ENCODE peak calls at places on chromosomes 12 and 14, in ten cellular contexts. One of them, this sample, is unnamed.

GRCh38 chr12:62263956-62264355 is 3.8 kb downstream of the USP15 start:
- DNase-seq in CD4-positive, CD25-positive, alpha-beta regulatory T cell: peak; percentile 46
- DNase-seq in NCI-H510A treated with DMSO at 0.1 percent for 48 hours: no peak
- DNase-seq in body of pancreas: no peak
- DNase-seq in Caco-2: no peak
- DNase-seq in stomach: no peak
- DNase-seq in ecto neural progenitor cell: no peak
- DNase-seq in CD14-positive monocyte: no peak
- DNase-seq in lower lobe of right lung: no peak
- DNase-seq in lower leg skin: no peak
- DNase-seq in this sample: no peak

GRCh38 chr12:127025545-127025944 is 1241.4 kb upstream of the TMEM132C start:
- DNase-seq in CD4-positive, CD25-positive, alpha-beta regulatory T cell: no peak
- DNase-seq in NCI-H510A treated with DMSO at 0.1 percent for 48 hours: no peak
- DNase-seq in body of pancreas: no peak
- DNase-seq in Caco-2: no peak
- DNase-seq in stomach: no peak
- DNase-seq in ecto neural progenitor cell: no peak
- DNase-seq in CD14-positive monocyte: no peak
- DNase-seq in lower lobe of right lung: no peak
- DNase-seq in lower leg skin: no peak
- DNase-seq in this sample: no peak

GRCh38 chr12:9760699-9761406 is at the start of gene CD69:
- DNase-seq in CD4-positive, CD25-positive, alpha-beta regulatory T cell: peak; percentile 87
- DNase-seq in NCI-H510A treated with DMSO at 0.1 percent for 48 hours: no peak
- DNase-seq in body of pancreas: no peak
- DNase-seq in Caco-2: no peak
- DNase-seq in stomach: peak; percentile 45
- DNase-seq in ecto neural progenitor cell: no peak
- DNase-seq in CD14-positive monocyte: peak; percentile 57
- DNase-seq in lower lobe of right lung: no peak
- DNase-seq in lower leg skin: peak; percentile 42
- DNase-seq in this sample: no peak

GRCh38 chr14:66600416-66600815 is 92.5 kb downstream of the GPHN start:
- DNase-seq in CD4-positive, CD25-positive, alpha-beta regulatory T cell: no peak
- DNase-seq in NCI-H510A treated with DMSO at 0.1 percent for 48 hours: no peak
- DNase-seq in body of pancreas: no peak
- DNase-seq in Caco-2: no peak
- DNase-seq in stomach: no peak
- DNase-seq in ecto neural progenitor cell: no peak
- DNase-seq in CD14-positive monocyte: no peak
- DNase-seq in lower lobe of right lung: no peak
- DNase-seq in lower leg skin: no peak
- DNase-seq in this sample: no peak

GRCh38 chr12:19120795-19121194 is 8.7 kb upstream of the PLEKHA5 start:
- DNase-seq in CD4-positive, CD25-positive, alpha-beta regulatory T cell: no peak
- DNase-seq in NCI-H510A treated with DMSO at 0.1 percent for 48 hours: no peak
- DNase-seq in body of pancreas: no peak
- DNase-seq in Caco-2: no peak
- DNase-seq in stomach: no peak
- DNase-seq in ecto neural progenitor cell: no peak
- DNase-seq in CD14-positive monocyte: no peak
- DNase-seq in lower lobe of right lung: no peak
- DNase-seq in lower leg skin: no peak
- DNase-seq in this sample: no peak

GRCh38 chr14:51849095-51849494 is 11.3 kb upstream of the GNG2 start:
- DNase-seq in CD4-positive, CD25-positive, alpha-beta regulatory T cell: no peak
- DNase-seq in NCI-H510A treated with DMSO at 0.1 percent for 48 hours: no peak
- DNase-seq in body of pancreas: no peak
- DNase-seq in Caco-2: no peak
- DNase-seq in stomach: no peak
- DNase-seq in ecto neural progenitor cell: no peak
- DNase-seq in CD14-positive monocyte: no peak
- DNase-seq in lower lobe of right lung: no peak
- DNase-seq in lower leg skin: no peak
- DNase-seq in this sample: no peak

GRCh38 chr14:95268350-95268749 is 51.4 kb downstream of the CLMN start:
- DNase-seq in CD4-positive, CD25-positive, alpha-beta regulatory T cell: no peak
- DNase-seq in NCI-H510A treated with DMSO at 0.1 percent for 48 hours: no peak
- DNase-seq in body of pancreas: no peak
- DNase-seq in Caco-2: no peak
- DNase-seq in stomach: no peak
- DNase-seq in ecto neural progenitor cell: no peak
- DNase-seq in CD14-positive monocyte: no peak
- DNase-seq in lower lobe of right lung: no peak
- DNase-seq in lower leg skin: no peak
- DNase-seq in this sample: no peak

GRCh38 chr12:50523772-50524171 is 19.0 kb downstream of the DIP2B start:
- DNase-seq in CD4-positive, CD25-positive, alpha-beta regulatory T cell: no peak
- DNase-seq in NCI-H510A treated with DMSO at 0.1 percent for 48 hours: no peak
- DNase-seq in body of pancreas: no peak
- DNase-seq in Caco-2: no peak
- DNase-seq in stomach: no peak
- DNase-seq in ecto neural progenitor cell: no peak
- DNase-seq in CD14-positive monocyte: no peak
- DNase-seq in lower lobe of right lung: no peak
- DNase-seq in lower leg skin: no peak
- DNase-seq in this sample: no peak

GRCh38 chr12:132827763-132828703 is 636 bp downstream of the GOLGA3 start:
- DNase-seq in CD4-positive, CD25-positive, alpha-beta regulatory T cell: peak; percentile 38
- DNase-seq in NCI-H510A treated with DMSO at 0.1 percent for 48 hours: no peak
- DNase-seq in body of pancreas: peak; percentile 46
- DNase-seq in Caco-2: peak; percentile 53
- DNase-seq in stomach: peak; percentile 58
- DNase-seq in ecto neural progenitor cell: no peak
- DNase-seq in CD14-positive monocyte: peak; percentile 53
- DNase-seq in lower lobe of right lung: peak; percentile 64
- DNase-seq in lower leg skin: peak; percentile 40
- DNase-seq in this sample: peak; percentile 86

GRCh38 chr14:103820908-103821307 is 26.5 kb downstream of the PPP1R13B start:
- DNase-seq in CD4-positive, CD25-positive, alpha-beta regulatory T cell: no peak
- DNase-seq in NCI-H510A treated with DMSO at 0.1 percent for 48 hours: no peak
- DNase-seq in body of pancreas: no peak
- DNase-seq in Caco-2: no peak
- DNase-seq in stomach: no peak
- DNase-seq in ecto neural progenitor cell: no peak
- DNase-seq in CD14-positive monocyte: no peak
- DNase-seq in lower lobe of right lung: no peak
- DNase-seq in lower leg skin: no peak
- DNase-seq in this sample: no peak

GRCh38 chr14:36726128-36726527 is 64.5 kb downstream of the PAX9 start:
- DNase-seq in CD4-positive, CD25-positive, alpha-beta regulatory T cell: no peak
- DNase-seq in NCI-H510A treated with DMSO at 0.1 percent for 48 hours: no peak
- DNase-seq in body of pancreas: no peak
- DNase-seq in Caco-2: no peak
- DNase-seq in stomach: no peak
- DNase-seq in ecto neural progenitor cell: no peak
- DNase-seq in CD14-positive monocyte: no peak
- DNase-seq in lower lobe of right lung: no peak
- DNase-seq in lower leg skin: no peak
- DNase-seq in this sample: no peak

GRCh38 chr12:65656156-65656885 is 168.0 kb upstream of the HMGA2 start:
- DNase-seq in CD4-positive, CD25-positive, alpha-beta regulatory T cell: no peak
- DNase-seq in NCI-H510A treated with DMSO at 0.1 percent for 48 hours: no peak
- DNase-seq in body of pancreas: no peak
- DNase-seq in Caco-2: no peak
- DNase-seq in stomach: no peak
- DNase-seq in ecto neural progenitor cell: no peak
- DNase-seq in CD14-positive monocyte: no peak
- DNase-seq in lower lobe of right lung: no peak
- DNase-seq in lower leg skin: no peak
- DNase-seq in this sample: no peak

GRCh38 chr12:116397148-116397547 is 119.7 kb upstream of the MED13L start:
- DNase-seq in CD4-positive, CD25-positive, alpha-beta regulatory T cell: no peak
- DNase-seq in NCI-H510A treated with DMSO at 0.1 percent for 48 hours: no peak
- DNase-seq in body of pancreas: no peak
- DNase-seq in Caco-2: no peak
- DNase-seq in stomach: no peak
- DNase-seq in ecto neural progenitor cell: no peak
- DNase-seq in CD14-positive monocyte: no peak
- DNase-seq in lower lobe of right lung: no peak
- DNase-seq in lower leg skin: no peak
- DNase-seq in this sample: no peak

GRCh38 chr14:100302616-100303015 is 3.6 kb downstream of the SLC25A29 start:
- DNase-seq in CD4-positive, CD25-positive, alpha-beta regulatory T cell: no peak
- DNase-seq in NCI-H510A treated with DMSO at 0.1 percent for 48 hours: no peak
- DNase-seq in body of pancreas: no peak
- DNase-seq in Caco-2: no peak
- DNase-seq in stomach: peak; percentile 50
- DNase-seq in ecto neural progenitor cell: no peak
- DNase-seq in CD14-positive monocyte: no peak
- DNase-seq in lower lobe of right lung: no peak
- DNase-seq in lower leg skin: no peak
- DNase-seq in this sample: peak; percentile 83

GRCh38 chr12:66751432-66752113 is 72.7 kb upstream of the GRIP1 start:
- DNase-seq in CD4-positive, CD25-positive, alpha-beta regulatory T cell: no peak
- DNase-seq in NCI-H510A treated with DMSO at 0.1 percent for 48 hours: no peak
- DNase-seq in body of pancreas: no peak
- DNase-seq in Caco-2: no peak
- DNase-seq in stomach: no peak
- DNase-seq in ecto neural progenitor cell: no peak
- DNase-seq in CD14-positive monocyte: no peak
- DNase-seq in lower lobe of right lung: no peak
- DNase-seq in lower leg skin: no peak
- DNase-seq in this sample: no peak

GRCh38 chr14:95258754-95259593 is 60.7 kb downstream of the CLMN start:
- DNase-seq in CD4-positive, CD25-positive, alpha-beta regulatory T cell: no peak
- DNase-seq in NCI-H510A treated with DMSO at 0.1 percent for 48 hours: no peak
- DNase-seq in body of pancreas: no peak
- DNase-seq in Caco-2: no peak
- DNase-seq in stomach: peak; percentile 22
- DNase-seq in ecto neural progenitor cell: no peak
- DNase-seq in CD14-positive monocyte: no peak
- DNase-seq in lower lobe of right lung: no peak
- DNase-seq in lower leg skin: no peak
- DNase-seq in this sample: no peak

GRCh38 chr12:12979731-12980259 is 20.3 kb downstream of the HEBP1 start:
- DNase-seq in CD4-positive, CD25-positive, alpha-beta regulatory T cell: no peak
- DNase-seq in NCI-H510A treated with DMSO at 0.1 percent for 48 hours: no peak
- DNase-seq in body of pancreas: no peak
- DNase-seq in Caco-2: no peak
- DNase-seq in stomach: no peak
- DNase-seq in ecto neural progenitor cell: no peak
- DNase-seq in CD14-positive monocyte: no peak
- DNase-seq in lower lobe of right lung: no peak
- DNase-seq in lower leg skin: no peak
- DNase-seq in this sample: no peak

GRCh38 chr12:127121494-127122070 is 1145.4 kb upstream of the TMEM132C start:
- DNase-seq in CD4-positive, CD25-positive, alpha-beta regulatory T cell: no peak
- DNase-seq in NCI-H510A treated with DMSO at 0.1 percent for 48 hours: no peak
- DNase-seq in body of pancreas: no peak
- DNase-seq in Caco-2: no peak
- DNase-seq in stomach: no peak
- DNase-seq in ecto neural progenitor cell: no peak
- DNase-seq in CD14-positive monocyte: no peak
- DNase-seq in lower lobe of right lung: no peak
- DNase-seq in lower leg skin: no peak
- DNase-seq in this sample: no peak

GRCh38 chr12:114392909-114393308 is 13.0 kb downstream of the TBX5 start:
- DNase-seq in CD4-positive, CD25-positive, alpha-beta regulatory T cell: no peak
- DNase-seq in NCI-H510A treated with DMSO at 0.1 percent for 48 hours: no peak
- DNase-seq in body of pancreas: no peak
- DNase-seq in Caco-2: no peak
- DNase-seq in stomach: no peak
- DNase-seq in ecto neural progenitor cell: no peak
- DNase-seq in CD14-positive monocyte: no peak
- DNase-seq in lower lobe of right lung: no peak
- DNase-seq in lower leg skin: no peak
- DNase-seq in this sample: no peak

GRCh38 chr14:70642313-70643235 is 858 bp downstream of the TTC9 start:
- DNase-seq in CD4-positive, CD25-positive, alpha-beta regulatory T cell: peak; percentile 48
- DNase-seq in NCI-H510A treated with DMSO at 0.1 percent for 48 hours: peak; percentile 6
- DNase-seq in body of pancreas: no peak
- DNase-seq in Caco-2: no peak
- DNase-seq in stomach: no peak
- DNase-seq in ecto neural progenitor cell: peak; percentile 62
- DNase-seq in CD14-positive monocyte: no peak
- DNase-seq in lower lobe of right lung: no peak
- DNase-seq in lower leg skin: no peak
- DNase-seq in this sample: peak; percentile 58

GRCh38 chr14:51981218-51981854 is 8.0 kb upstream of the RTRAF start:
- DNase-seq in CD4-positive, CD25-positive, alpha-beta regulatory T cell: peak; percentile 23
- DNase-seq in NCI-H510A treated with DMSO at 0.1 percent for 48 hours: no peak
- DNase-seq in body of pancreas: no peak
- DNase-seq in Caco-2: no peak
- DNase-seq in stomach: no peak
- DNase-seq in ecto neural progenitor cell: no peak
- DNase-seq in CD14-positive monocyte: no peak
- DNase-seq in lower lobe of right lung: no peak
- DNase-seq in lower leg skin: no peak
- DNase-seq in this sample: no peak

GRCh38 chr14:79043194-79043889 is 873.2 kb downstream of the NRXN3 start:
- DNase-seq in CD4-positive, CD25-positive, alpha-beta regulatory T cell: no peak
- DNase-seq in NCI-H510A treated with DMSO at 0.1 percent for 48 hours: no peak
- DNase-seq in body of pancreas: no peak
- DNase-seq in Caco-2: no peak
- DNase-seq in stomach: no peak
- DNase-seq in ecto neural progenitor cell: no peak
- DNase-seq in CD14-positive monocyte: no peak
- DNase-seq in lower lobe of right lung: no peak
- DNase-seq in lower leg skin: no peak
- DNase-seq in this sample: no peak

GRCh38 chr14:105389976-105390848 is 8.1 kb upstream of the TEX22 start:
- DNase-seq in CD4-positive, CD25-positive, alpha-beta regulatory T cell: peak; percentile 70
- DNase-seq in NCI-H510A treated with DMSO at 0.1 percent for 48 hours: no peak
- DNase-seq in body of pancreas: no peak
- DNase-seq in Caco-2: no peak
- DNase-seq in stomach: no peak
- DNase-seq in ecto neural progenitor cell: no peak
- DNase-seq in CD14-positive monocyte: peak; percentile 65
- DNase-seq in lower lobe of right lung: no peak
- DNase-seq in lower leg skin: no peak
- DNase-seq in this sample: no peak

GRCh38 chr12:55051197-55051920 is 31.6 kb downstream of the NEUROD4 start:
- DNase-seq in CD4-positive, CD25-positive, alpha-beta regulatory T cell: no peak
- DNase-seq in NCI-H510A treated with DMSO at 0.1 percent for 48 hours: no peak
- DNase-seq in body of pancreas: no peak
- DNase-seq in Caco-2: no peak
- DNase-seq in stomach: no peak
- DNase-seq in ecto neural progenitor cell: no peak
- DNase-seq in CD14-positive monocyte: no peak
- DNase-seq in lower lobe of right lung: no peak
- DNase-seq in lower leg skin: no peak
- DNase-seq in this sample: no peak

GRCh38 chr14:83470959-83471358 is 1937.3 kb upstream of the SEL1L start:
- DNase-seq in CD4-positive, CD25-positive, alpha-beta regulatory T cell: no peak
- DNase-seq in NCI-H510A treated with DMSO at 0.1 percent for 48 hours: no peak
- DNase-seq in body of pancreas: no peak
- DNase-seq in Caco-2: no peak
- DNase-seq in stomach: no peak
- DNase-seq in ecto neural progenitor cell: no peak
- DNase-seq in CD14-positive monocyte: no peak
- DNase-seq in lower lobe of right lung: no peak
- DNase-seq in lower leg skin: no peak
- DNase-seq in this sample: no peak

GRCh38 chr14:71415404-71415690 is 508.1 kb downstream of the PCNX1 start:
- DNase-seq in CD4-positive, CD25-positive, alpha-beta regulatory T cell: no peak
- DNase-seq in NCI-H510A treated with DMSO at 0.1 percent for 48 hours: no peak
- DNase-seq in body of pancreas: no peak
- DNase-seq in Caco-2: no peak
- DNase-seq in stomach: no peak
- DNase-seq in ecto neural progenitor cell: no peak
- DNase-seq in CD14-positive monocyte: no peak
- DNase-seq in lower lobe of right lung: no peak
- DNase-seq in lower leg skin: no peak
- DNase-seq in this sample: no peak

GRCh38 chr12:101877816-101878811 is 734 bp downstream of the DRAM1 start:
- DNase-seq in CD4-positive, CD25-positive, alpha-beta regulatory T cell: peak; percentile 35
- DNase-seq in NCI-H510A treated with DMSO at 0.1 percent for 48 hours: no peak
- DNase-seq in body of pancreas: no peak
- DNase-seq in Caco-2: peak; percentile 42
- DNase-seq in stomach: peak; percentile 32
- DNase-seq in ecto neural progenitor cell: no peak
- DNase-seq in CD14-positive monocyte: no peak
- DNase-seq in lower lobe of right lung: no peak
- DNase-seq in lower leg skin: no peak
- DNase-seq in this sample: peak; percentile 37

GRCh38 chr14:92759300-92759678 is 10.9 kb upstream of the LGMN start:
- DNase-seq in CD4-positive, CD25-positive, alpha-beta regulatory T cell: peak; percentile 69
- DNase-seq in NCI-H510A treated with DMSO at 0.1 percent for 48 hours: peak; percentile 36
- DNase-seq in body of pancreas: no peak
- DNase-seq in Caco-2: peak; percentile 72
- DNase-seq in stomach: peak; percentile 33
- DNase-seq in ecto neural progenitor cell: no peak
- DNase-seq in CD14-positive monocyte: no peak
- DNase-seq in lower lobe of right lung: no peak
- DNase-seq in lower leg skin: no peak
- DNase-seq in this sample: no peak